ENCODE peak calls at places on chromosome 22, in ten cellular contexts. C is amniotic stem cell, B is mesendoderm, U is HCEC 1CT, S is Karpas-422, K is AG08395, O is GM03348, E is stomach, I is NCI-H510A treated with DMSO at 0.1 percent for 48 hours, R is NCI-H1930. J is an unnamed sample.

GRCh38 chr22:28892175-28892731 is 8.9 kb downstream of the ZNRF3 start:
- DNase-seq in K (no peak), I (no peak), O (no peak), E (no peak), U (no peak), B (no peak), S (no peak), C (no peak), R (no peak), J (peak)

GRCh38 chr22:27554106-27554814 is 247.3 kb downstream of the MN1 start:
- DNase-seq in C (no peak), O (peak), I (peak), U (no peak), R (no peak), S (no peak), E (peak), K (peak), B (peak), J (no peak)

GRCh38 chr22:20550057-20550817 is 42.8 kb downstream of the MED15 start:
- DNase-seq in B (no peak), R (no peak), O (no peak), U (no peak), S (no peak), K (peak), E (no peak), C (no peak), I (no peak), J (peak)

GRCh38 chr22:20591660-20592310 is 84.4 kb downstream of the MED15 start:
- DNase-seq in E (peak), O (no peak), K (no peak), C (no peak), R (no peak), I (peak), U (no peak), S (no peak), B (peak), J (no peak)

GRCh38 chr22:39349506-39349966 is 255 bp upstream of the SYNGR1 start:
- DNase-seq in S (peak), I (no peak), R (peak), O (peak), E (peak), U (no peak), C (no peak), B (peak), K (peak), J (no peak)

GRCh38 chr22:26442086-26442756 is 13.2 kb downstream of the ASPHD2 start:
- DNase-seq in B (peak), I (no peak), U (peak), E (no peak), S (no peak), O (no peak), C (no peak), R (no peak), K (no peak), J (no peak)

GRCh38 chr22:39492186-39492585 is 9.9 kb upstream of the MIEF1 start:
- DNase-seq in I (no peak), B (no peak), K (no peak), E (no peak), O (no peak), R (no peak), C (no peak), S (no peak), U (no peak), J (no peak)

GRCh38 chr22:44865193-44866057 is 113.0 kb downstream of the ARHGAP8 start:
- DNase-seq in S (no peak), C (no peak), E (no peak), K (no peak), O (no peak), U (no peak), B (no peak), I (no peak), R (no peak), J (no peak)

GRCh38 chr22:42178910-42179495 is 48.4 kb upstream of the CYP2D6 start:
- DNase-seq in U (no peak), O (no peak), B (no peak), I (no peak), C (no peak), R (no peak), S (no peak), K (no peak), E (no peak), J (no peak)

GRCh38 chr22:42069801-42070516 is 653 bp downstream of the NAGA start:
- DNase-seq in K (no peak), U (no peak), S (no peak), I (no peak), E (no peak), R (no peak), O (no peak), C (no peak), B (no peak), J (no peak)